ENCODE peak calls at places on chromosomes 13 and 19, in seven cellular contexts. Z is body of pancreas; Y is Panc1; F is heart left ventricle; T is Caco-2; O is CD8-positive, alpha-beta memory T cell; E is hepatocyte. S is an unnamed sample.
A peak's percentile ranks its signal among the peaks of the same experiment; 100 is the strongest.

GRCh38 chr19:40717880-40718773 is 1.2 kb downstream of the ITPKC start:
- DNase-seq in Z (peak; percentile 43), Y (no peak), F (no peak), T (peak; percentile 52), O (no peak), E (peak; percentile 49), S (peak; percentile 40)

GRCh38 chr13:42041684-42042035 is 6.8 kb upstream of the DGKH start:
- DNase-seq in Z (peak; percentile 61), Y (no peak), F (peak; percentile 63), T (peak; percentile 66), O (no peak), E (peak; percentile 83), S (peak; percentile 46)

GRCh38 chr19:58328999-58329398 is 2.2 kb downstream of the ZSCAN22 start:
- DNase-seq in Z (no peak), Y (no peak), F (no peak), T (peak; percentile 63), O (no peak), E (no peak), S (no peak)

GRCh38 chr13:39952244-39953233 is 297.1 kb downstream of the COG6 start:
- DNase-seq in Z (peak; percentile 7), Y (no peak), F (no peak), T (no peak), O (no peak), E (peak; percentile 27), S (no peak)

GRCh38 chr19:447064-447426 is 13.8 kb downstream of the SHC2 start:
- DNase-seq in Z (no peak), Y (no peak), F (no peak), T (no peak), O (no peak), E (no peak), S (no peak)

GRCh38 chr13:94542917-94543316 is 53.0 kb downstream of the TGDS start:
- DNase-seq in Z (no peak), Y (no peak), F (no peak), T (no peak), O (no peak), E (no peak), S (no peak)

GRCh38 chr19:3520166-3521103 is 14.3 kb downstream of the FZR1 start:
- DNase-seq in Z (no peak), Y (no peak), F (no peak), T (no peak), O (no peak), E (peak; percentile 51), S (peak; percentile 93)

GRCh38 chr19:43779820-43780219 is 953 bp downstream of the KCNN4 start:
- DNase-seq in Z (no peak), Y (no peak), F (no peak), T (no peak), O (no peak), E (peak; percentile 14), S (no peak)

GRCh38 chr13:113927661-113928581 is 46.0 kb downstream of the C13orf46 start:
- DNase-seq in Z (no peak), Y (no peak), F (peak; percentile 79), T (no peak), O (no peak), E (peak; percentile 52), S (no peak)

GRCh38 chr13:26508885-26509284 is 48.6 kb upstream of the WASF3 start:
- DNase-seq in Z (peak; percentile 51), Y (no peak), F (peak; percentile 83), T (no peak), O (no peak), E (no peak), S (no peak)

GRCh38 chr13:107203146-107203847 is 635.4 kb upstream of the ARGLU1 start:
- DNase-seq in Z (peak; percentile 13), Y (no peak), F (no peak), T (peak; percentile 45), O (no peak), E (peak; percentile 46), S (peak; percentile 52)

GRCh38 chr13:39259371-39259770 is 221.1 kb downstream of the NHLRC3 start:
- DNase-seq in Z (no peak), Y (no peak), F (no peak), T (no peak), O (no peak), E (no peak), S (no peak)

GRCh38 chr19:35963514-35963913 is 27.3 kb downstream of the LRFN3 start:
- DNase-seq in Z (peak; percentile 51), Y (no peak), F (no peak), T (peak; percentile 75), O (no peak), E (peak; percentile 86), S (peak; percentile 20)

GRCh38 chr19:36030264-36031148 is 2.2 kb downstream of the CLIP3 start:
- DNase-seq in Z (no peak), Y (no peak), F (no peak), T (no peak), O (no peak), E (no peak), S (no peak)

GRCh38 chr13:35468195-35468594 is 8.3 kb downstream of the MAB21L1 start:
- DNase-seq in Z (no peak), Y (no peak), F (no peak), T (no peak), O (no peak), E (no peak), S (no peak)

GRCh38 chr13:94568443-94568842 is 27.5 kb downstream of the TGDS start:
- DNase-seq in Z (no peak), Y (no peak), F (no peak), T (no peak), O (no peak), E (no peak), S (no peak)

GRCh38 chr19:19615086-19615485 is 3.4 kb downstream of the PBX4 start:
- DNase-seq in Z (no peak), Y (peak; percentile 17), F (no peak), T (no peak), O (peak; percentile 54), E (no peak), S (no peak)

GRCh38 chr13:52446265-52446664 is 4.2 kb downstream of the VPS36 start:
- DNase-seq in Z (no peak), Y (no peak), F (no peak), T (peak; percentile 36), O (no peak), E (no peak), S (no peak)

GRCh38 chr19:13881692-13882418 is 4.9 kb downstream of the NANOS3 start:
- DNase-seq in Z (no peak), Y (no peak), F (no peak), T (no peak), O (peak; percentile 35), E (no peak), S (peak; percentile 49)

GRCh38 chr19:45446944-45447343 is 20.9 kb upstream of the FOSB start:
- DNase-seq in Z (no peak), Y (no peak), F (no peak), T (no peak), O (no peak), E (peak; percentile 10), S (no peak)
- H3K4me1 ChIP-seq in Z (peaks cover 40% of the 10 kb centered on the region), Y (peaks cover 15% of the 10 kb centered on the region), F (peaks cover 39% of the 10 kb centered on the region), T (peaks cover 31% of the 10 kb centered on the region), O (peaks cover 51% of the 10 kb centered on the region), E (peaks cover 16% of the 10 kb centered on the region), S (peaks cover 3% of the 10 kb centered on the region)

GRCh38 chr13:29855009-29855408 is 4.6 kb upstream of the UBL3 start:
- DNase-seq in Z (no peak), Y (no peak), F (no peak), T (no peak), O (no peak), E (no peak), S (no peak)

GRCh38 chr13:29858231-29858630 is 7.8 kb upstream of the UBL3 start:
- DNase-seq in Z (no peak), Y (no peak), F (no peak), T (no peak), O (no peak), E (no peak), S (no peak)

GRCh38 chr13:29858667-29859066 is 8.2 kb upstream of the UBL3 start:
- DNase-seq in Z (no peak), Y (no peak), F (no peak), T (no peak), O (no peak), E (no peak), S (no peak)

GRCh38 chr13:29855784-29856183 is 5.4 kb upstream of the UBL3 start:
- DNase-seq in Z (peak; percentile 19), Y (no peak), F (no peak), T (no peak), O (no peak), E (no peak), S (peak; percentile 60)

DNA sequence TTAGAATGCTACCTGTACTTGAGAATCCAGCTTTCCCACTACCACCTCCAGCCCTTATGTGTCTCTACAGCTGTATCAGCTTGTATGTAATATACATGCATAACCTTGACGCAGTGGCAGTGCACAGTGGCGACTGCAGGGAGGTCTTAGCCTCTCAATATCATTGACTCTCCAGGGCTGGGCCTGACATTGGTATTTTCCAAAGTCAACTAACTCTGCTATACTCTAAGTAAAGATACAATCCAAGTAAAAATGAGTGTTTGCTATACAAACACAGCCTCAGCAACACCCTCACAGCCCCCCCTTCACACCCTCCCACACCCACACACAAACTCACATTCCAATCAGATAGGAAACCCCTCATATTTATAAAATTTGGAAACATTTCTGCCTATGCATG is 6.7 kb upstream of the UBL3 start:
- DNase-seq in Z (no peak), Y (no peak), F (no peak), T (no peak), O (no peak), E (peak; percentile 20), S (no peak)
- H3K4me3 ChIP-seq in Z (no peak overlapping the region), Y (no peak overlapping the region), F (no peak overlapping the region), T (no peak overlapping the region), O (no peak overlapping the region), E (no peak overlapping the region), S (no peak overlapping the region)

GRCh38 chr19:10661946-10662345 is 7.8 kb downstream of the ILF3 start:
- DNase-seq in Z (no peak), Y (no peak), F (no peak), T (no peak), O (no peak), E (no peak), S (no peak)
- H3K4me1 ChIP-seq in Z (peaks cover 36% of the 10 kb centered on the region), Y (peaks cover 33% of the 10 kb centered on the region), F (peaks cover 57% of the 10 kb centered on the region), T (peaks cover 9% of the 10 kb centered on the region), O (peaks cover 59% of the 10 kb centered on the region), E (peaks cover 11% of the 10 kb centered on the region), S (peaks cover 2% of the 10 kb centered on the region)

GRCh38 chr13:111907341-111907880 is 159.5 kb upstream of the SOX1 start:
- DNase-seq in Z (no peak), Y (no peak), F (no peak), T (no peak), O (no peak), E (no peak), S (no peak)

GRCh38 chr13:111909501-111909900 is 157.4 kb upstream of the SOX1 start:
- DNase-seq in Z (no peak), Y (no peak), F (no peak), T (no peak), O (no peak), E (no peak), S (no peak)

GRCh38 chr13:111908391-111908790 is 158.6 kb upstream of the SOX1 start:
- DNase-seq in Z (no peak), Y (no peak), F (no peak), T (no peak), O (no peak), E (no peak), S (no peak)

GRCh38 chr13:111909971-111910671 is 156.8 kb upstream of the SOX1 start:
- DNase-seq in Z (no peak), Y (no peak), F (no peak), T (no peak), O (no peak), E (peak; percentile 1), S (no peak)

DNA sequence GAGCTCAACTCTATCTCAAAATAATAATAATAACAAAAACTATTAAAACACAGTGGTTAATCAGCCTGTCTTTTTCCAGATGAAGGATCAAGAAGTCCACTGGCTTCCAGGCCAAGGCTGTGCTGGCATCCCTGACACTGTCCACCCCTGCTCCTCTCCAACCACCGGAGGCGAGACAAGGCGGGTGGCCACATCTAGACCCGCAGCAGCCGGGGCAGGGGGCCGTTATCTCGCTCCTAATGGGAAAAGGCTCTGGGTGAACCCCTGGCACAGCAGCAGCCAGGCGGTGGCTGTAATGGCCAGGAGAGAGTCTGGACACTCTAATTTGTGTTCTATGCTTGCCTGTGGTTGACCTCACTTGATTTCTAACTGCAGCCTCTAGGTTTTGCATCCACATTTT is 158.0 kb upstream of the SOX1 start:
- DNase-seq in Z (no peak), Y (no peak), F (no peak), T (no peak), O (no peak), E (no peak), S (no peak)
- H3K4me3 ChIP-seq in Z (no peak overlapping the region), Y (no peak overlapping the region), F (no peak overlapping the region), T (no peak overlapping the region), O (no peak overlapping the region), E (no peak overlapping the region), S (no peak overlapping the region)